ENCODE peak calls at places on chromosome 20, in seven cellular contexts. O is RWPE2; M is skeletal muscle cell; X is stimulated activated CD4-positive, alpha-beta T cell treated with anti-CD3 and anti-CD28 coated beads, Interleukin-12 subunit alpha, Interleukin-12 subunit beta, amount 100 ng/mL, for 4 hours; A is GM13977; J is adipocyte; F is HEK293T. L is an unnamed sample.

GRCh38 chr20:48828734-48829460 is 1.1 kb upstream of the PREX1 start:
- DNase-seq in J (no peak), F (no peak), O (no peak), M (no peak), X (no peak), A (no peak), L (no peak)

GRCh38 chr20:64223526-64224067 is 32.0 kb upstream of the PCMTD2 start:
- DNase-seq in X (no peak), F (peak; percentile 69), M (no peak), J (peak; percentile 26), O (no peak), A (no peak), L (peak; percentile 28)

GRCh38 chr20:33817411-33817810 is 6.3 kb downstream of the CHMP4B start:
- DNase-seq in M (no peak), F (no peak), O (no peak), J (no peak), A (no peak), X (no peak), L (no peak)

GRCh38 chr20:60877071-60877470 is 375.0 kb upstream of the CDH4 start:
- DNase-seq in O (no peak), F (no peak), A (no peak), X (no peak), M (no peak), J (no peak), L (no peak)

GRCh38 chr20:59055302-59055701 is 12.7 kb upstream of the PRELID3B start:
- DNase-seq in A (no peak), X (no peak), F (no peak), M (no peak), O (no peak), J (peak; percentile 29), L (no peak)

GRCh38 chr20:63740070-63740500 is 509 bp downstream of the SLC2A4RG start:
- DNase-seq in O (peak; percentile 86), A (peak; percentile 80), F (peak; percentile 49), J (peak; percentile 68), X (no peak), M (no peak), L (peak; percentile 55)

GRCh38 chr20:46368902-46369268 is 37.5 kb downstream of the ELMO2 start:
- DNase-seq in O (no peak), F (no peak), M (no peak), X (no peak), J (no peak), A (no peak), L (no peak)

GRCh38 chr20:46801003-46801702 is 91.7 kb downstream of the SLC2A10 start:
- DNase-seq in X (no peak), F (no peak), J (no peak), O (no peak), M (no peak), A (no peak), L (no peak)

GRCh38 chr20:64056639-64056888 is 6.4 kb upstream of the TCEA2 start:
- DNase-seq in O (peak; percentile 81), M (no peak), A (no peak), F (no peak), J (no peak), X (no peak), L (no peak)

GRCh38 chr20:54151073-54151436 is 22.7 kb downstream of the CYP24A1 start:
- DNase-seq in A (no peak), X (no peak), O (no peak), M (no peak), J (no peak), F (no peak), L (no peak)

GRCh38 chr20:49887251-49887827 is 28.0 kb downstream of the SPATA2 start:
- DNase-seq in M (no peak), F (no peak), O (peak; percentile 76), X (no peak), A (no peak), J (peak; percentile 40), L (peak; percentile 81)

GRCh38 chr20:59349277-59349676 is 48.9 kb downstream of the EDN3 start:
- DNase-seq in F (no peak), X (no peak), J (no peak), O (no peak), M (no peak), A (no peak), L (no peak)

GRCh38 chr20:32906200-32906599 is 47.5 kb downstream of the EFCAB8 start:
- DNase-seq in X (no peak), A (no peak), M (no peak), O (no peak), J (no peak), F (no peak), L (no peak)

GRCh38 chr20:46709459-46710148 is at the start of gene SLC2A10:
- DNase-seq in O (peak; percentile 82), A (peak; percentile 63), M (no peak), X (no peak), F (peak; percentile 53), J (peak; percentile 86), L (peak; percentile 53)

GRCh38 chr20:52047811-52048302 is 143.7 kb downstream of the ZFP64 start:
- DNase-seq in X (peak; percentile 4), F (no peak), M (peak; percentile 41), J (peak; percentile 61), O (no peak), A (no peak), L (peak; percentile 28)

GRCh38 chr20:1478566-1478965 is 11.9 kb upstream of the NSFL1C start:
- DNase-seq in F (no peak), J (peak; percentile 48), A (no peak), M (no peak), X (no peak), O (no peak), L (peak; percentile 67)

GRCh38 chr20:37902504-37903313 is at the start of gene VSTM2L:
- DNase-seq in X (no peak), A (peak; percentile 75), J (peak; percentile 53), F (peak; percentile 57), O (peak; percentile 85), M (no peak), L (peak; percentile 75)

GRCh38 chr20:48523191-48523757 is 304.5 kb downstream of the PREX1 start:
- DNase-seq in F (peak; percentile 62), X (no peak), O (no peak), M (peak; percentile 19), A (peak; percentile 71), J (peak; percentile 68), L (peak; percentile 56)

GRCh38 chr20:21781446-21782075 is 76.1 kb downstream of the PAX1 start:
- DNase-seq in O (no peak), F (no peak), M (no peak), J (no peak), X (no peak), A (no peak), L (no peak)